ENCODE peak calls at places on chromosomes 4 and X, in four cellular contexts. One of them, this sample, is unnamed.

GRCh38 chrX:132716006-132716405 is 227.2 kb upstream of the MBNL3 start:
- DNase-seq in activated naive CD8-positive, alpha-beta T cell treated with anti-CD3 and anti-CD28 coated beads for 36 hours: no peak
- DNase-seq in NCI-H187 treated with DMSO at 0.1 percent for 48 hours: no peak
- DNase-seq in GM13976: no peak
- DNase-seq in this sample: no peak

GRCh38 chrX:126820700-126821420 is 1.3 kb downstream of the PRR32 start:
- DNase-seq in GM13976: no peak
- DNase-seq in NCI-H187 treated with DMSO at 0.1 percent for 48 hours: no peak
- DNase-seq in activated naive CD8-positive, alpha-beta T cell treated with anti-CD3 and anti-CD28 coated beads for 36 hours: no peak
- DNase-seq in this sample: no peak

GRCh38 chr4:152352645-152353116 is 183.2 kb downstream of the FBXW7 start:
- DNase-seq in NCI-H187 treated with DMSO at 0.1 percent for 48 hours: peak
- DNase-seq in GM13976: peak
- DNase-seq in activated naive CD8-positive, alpha-beta T cell treated with anti-CD3 and anti-CD28 coated beads for 36 hours: peak
- DNase-seq in this sample: peak

GRCh38 chrX:94831364-94831763 is 1157.4 kb downstream of the FAM133A start:
- DNase-seq in NCI-H187 treated with DMSO at 0.1 percent for 48 hours: peak
- DNase-seq in GM13976: no peak
- DNase-seq in activated naive CD8-positive, alpha-beta T cell treated with anti-CD3 and anti-CD28 coated beads for 36 hours: no peak
- DNase-seq in this sample: no peak

GRCh38 chr4:170259631-170260153 is 169.9 kb upstream of the AADAT start:
- DNase-seq in activated naive CD8-positive, alpha-beta T cell treated with anti-CD3 and anti-CD28 coated beads for 36 hours: peak
- DNase-seq in GM13976: peak
- DNase-seq in NCI-H187 treated with DMSO at 0.1 percent for 48 hours: no peak
- DNase-seq in this sample: peak

GRCh38 chrX:110755611-110756010 is 40.0 kb downstream of the CHRDL1 start:
- DNase-seq in activated naive CD8-positive, alpha-beta T cell treated with anti-CD3 and anti-CD28 coated beads for 36 hours: no peak
- DNase-seq in GM13976: no peak
- DNase-seq in NCI-H187 treated with DMSO at 0.1 percent for 48 hours: no peak
- DNase-seq in this sample: no peak

GRCh38 chr4:130747842-130748241 is 1651.9 kb downstream of the C4orf33 start:
- DNase-seq in activated naive CD8-positive, alpha-beta T cell treated with anti-CD3 and anti-CD28 coated beads for 36 hours: no peak
- DNase-seq in GM13976: no peak
- DNase-seq in NCI-H187 treated with DMSO at 0.1 percent for 48 hours: no peak
- DNase-seq in this sample: no peak

GRCh38 chr4:761739-762138 is 56.1 kb downstream of the PCGF3 start:
- DNase-seq in activated naive CD8-positive, alpha-beta T cell treated with anti-CD3 and anti-CD28 coated beads for 36 hours: no peak
- DNase-seq in GM13976: no peak
- DNase-seq in NCI-H187 treated with DMSO at 0.1 percent for 48 hours: no peak
- DNase-seq in this sample: no peak

GRCh38 chr4:143356493-143356892 is 19.8 kb downstream of the GAB1 start:
- DNase-seq in activated naive CD8-positive, alpha-beta T cell treated with anti-CD3 and anti-CD28 coated beads for 36 hours: no peak
- DNase-seq in GM13976: no peak
- DNase-seq in NCI-H187 treated with DMSO at 0.1 percent for 48 hours: no peak
- DNase-seq in this sample: no peak

GRCh38 chr4:15428611-15429010 is 778 bp downstream of the C1QTNF7 start:
- DNase-seq in activated naive CD8-positive, alpha-beta T cell treated with anti-CD3 and anti-CD28 coated beads for 36 hours: no peak
- DNase-seq in GM13976: no peak
- DNase-seq in NCI-H187 treated with DMSO at 0.1 percent for 48 hours: no peak
- DNase-seq in this sample: no peak

GRCh38 chrX:13669246-13669689 is 16.3 kb downstream of the TCEANC start:
- DNase-seq in activated naive CD8-positive, alpha-beta T cell treated with anti-CD3 and anti-CD28 coated beads for 36 hours: peak
- DNase-seq in GM13976: peak
- DNase-seq in NCI-H187 treated with DMSO at 0.1 percent for 48 hours: no peak
- DNase-seq in this sample: peak

GRCh38 chrX:100635989-100636320 is 651 bp downstream of the TSPAN6 start:
- DNase-seq in activated naive CD8-positive, alpha-beta T cell treated with anti-CD3 and anti-CD28 coated beads for 36 hours: no peak
- DNase-seq in NCI-H187 treated with DMSO at 0.1 percent for 48 hours: no peak
- DNase-seq in GM13976: no peak
- DNase-seq in this sample: no peak

GRCh38 chrX:15511563-15511962 is 11.0 kb downstream of the BMX start:
- DNase-seq in activated naive CD8-positive, alpha-beta T cell treated with anti-CD3 and anti-CD28 coated beads for 36 hours: no peak
- DNase-seq in GM13976: no peak
- DNase-seq in NCI-H187 treated with DMSO at 0.1 percent for 48 hours: no peak
- DNase-seq in this sample: no peak

GRCh38 chr4:128225148-128225547 is 62.5 kb downstream of the PGRMC2 start:
- DNase-seq in GM13976: no peak
- DNase-seq in activated naive CD8-positive, alpha-beta T cell treated with anti-CD3 and anti-CD28 coated beads for 36 hours: no peak
- DNase-seq in NCI-H187 treated with DMSO at 0.1 percent for 48 hours: no peak
- DNase-seq in this sample: no peak

GRCh38 chr4:139933541-139933940 is 220.4 kb downstream of the MAML3 start:
- DNase-seq in NCI-H187 treated with DMSO at 0.1 percent for 48 hours: no peak
- DNase-seq in GM13976: no peak
- DNase-seq in activated naive CD8-positive, alpha-beta T cell treated with anti-CD3 and anti-CD28 coated beads for 36 hours: no peak
- DNase-seq in this sample: no peak

GRCh38 chr4:48139688-48140087 is 5.6 kb upstream of the TXK start:
- DNase-seq in activated naive CD8-positive, alpha-beta T cell treated with anti-CD3 and anti-CD28 coated beads for 36 hours: no peak
- DNase-seq in GM13976: no peak
- DNase-seq in NCI-H187 treated with DMSO at 0.1 percent for 48 hours: no peak
- DNase-seq in this sample: no peak

GRCh38 chr4:100254237-100254636 is 64.0 kb upstream of the DDIT4L start:
- DNase-seq in NCI-H187 treated with DMSO at 0.1 percent for 48 hours: no peak
- DNase-seq in GM13976: no peak
- DNase-seq in activated naive CD8-positive, alpha-beta T cell treated with anti-CD3 and anti-CD28 coated beads for 36 hours: no peak
- DNase-seq in this sample: no peak

GRCh38 chr4:143336828-143337599 is at the start of gene GAB1:
- DNase-seq in activated naive CD8-positive, alpha-beta T cell treated with anti-CD3 and anti-CD28 coated beads for 36 hours: peak
- DNase-seq in GM13976: peak
- DNase-seq in NCI-H187 treated with DMSO at 0.1 percent for 48 hours: no peak
- DNase-seq in this sample: no peak

GRCh38 chr4:102439835-102440234 is 61.3 kb upstream of the NFKB1 start:
- DNase-seq in NCI-H187 treated with DMSO at 0.1 percent for 48 hours: no peak
- DNase-seq in GM13976: no peak
- DNase-seq in activated naive CD8-positive, alpha-beta T cell treated with anti-CD3 and anti-CD28 coated beads for 36 hours: no peak
- DNase-seq in this sample: no peak

GRCh38 chr4:6198768-6199343 is 1.5 kb downstream of the JAKMIP1 start:
- DNase-seq in activated naive CD8-positive, alpha-beta T cell treated with anti-CD3 and anti-CD28 coated beads for 36 hours: no peak
- DNase-seq in GM13976: no peak
- DNase-seq in NCI-H187 treated with DMSO at 0.1 percent for 48 hours: no peak
- DNase-seq in this sample: no peak

GRCh38 chrX:152637649-152638442 is at the start of gene GABRQ:
- DNase-seq in activated naive CD8-positive, alpha-beta T cell treated with anti-CD3 and anti-CD28 coated beads for 36 hours: peak
- DNase-seq in GM13976: no peak
- DNase-seq in NCI-H187 treated with DMSO at 0.1 percent for 48 hours: no peak
- DNase-seq in this sample: no peak

GRCh38 chr4:105241456-105241855 is 94.8 kb downstream of the TET2 start:
- DNase-seq in GM13976: no peak
- DNase-seq in activated naive CD8-positive, alpha-beta T cell treated with anti-CD3 and anti-CD28 coated beads for 36 hours: no peak
- DNase-seq in NCI-H187 treated with DMSO at 0.1 percent for 48 hours: no peak
- DNase-seq in this sample: no peak

GRCh38 chr4:127936974-127937373 is 28.0 kb downstream of the MFSD8 start:
- DNase-seq in GM13976: no peak
- DNase-seq in NCI-H187 treated with DMSO at 0.1 percent for 48 hours: no peak
- DNase-seq in activated naive CD8-positive, alpha-beta T cell treated with anti-CD3 and anti-CD28 coated beads for 36 hours: no peak
- DNase-seq in this sample: no peak

GRCh38 chrX:1265061-1265460 is 3.6 kb upstream of the CSF2RA start:
- DNase-seq in GM13976: no peak
- DNase-seq in NCI-H187 treated with DMSO at 0.1 percent for 48 hours: no peak
- DNase-seq in activated naive CD8-positive, alpha-beta T cell treated with anti-CD3 and anti-CD28 coated beads for 36 hours: no peak
- DNase-seq in this sample: no peak

GRCh38 chr4:122246551-122246950 is 94.4 kb downstream of the BLTP1 start:
- DNase-seq in GM13976: no peak
- DNase-seq in activated naive CD8-positive, alpha-beta T cell treated with anti-CD3 and anti-CD28 coated beads for 36 hours: no peak
- DNase-seq in NCI-H187 treated with DMSO at 0.1 percent for 48 hours: no peak
- DNase-seq in this sample: no peak

GRCh38 chr4:107120661-107121060 is 84.5 kb upstream of the DKK2 start:
- DNase-seq in activated naive CD8-positive, alpha-beta T cell treated with anti-CD3 and anti-CD28 coated beads for 36 hours: no peak
- DNase-seq in NCI-H187 treated with DMSO at 0.1 percent for 48 hours: no peak
- DNase-seq in GM13976: no peak
- DNase-seq in this sample: no peak

GRCh38 chrX:135003876-135004623 is 13.3 kb downstream of the SMIM10 start:
- DNase-seq in GM13976: peak
- DNase-seq in activated naive CD8-positive, alpha-beta T cell treated with anti-CD3 and anti-CD28 coated beads for 36 hours: peak
- DNase-seq in NCI-H187 treated with DMSO at 0.1 percent for 48 hours: peak
- DNase-seq in this sample: peak

GRCh38 chrX:66163849-66164401 is at the start of gene HEPH:
- DNase-seq in GM13976: peak
- DNase-seq in NCI-H187 treated with DMSO at 0.1 percent for 48 hours: no peak
- DNase-seq in activated naive CD8-positive, alpha-beta T cell treated with anti-CD3 and anti-CD28 coated beads for 36 hours: no peak
- DNase-seq in this sample: no peak

GRCh38 chr4:22500831-22501714 is 14.8 kb downstream of the ADGRA3 start:
- DNase-seq in NCI-H187 treated with DMSO at 0.1 percent for 48 hours: no peak
- DNase-seq in activated naive CD8-positive, alpha-beta T cell treated with anti-CD3 and anti-CD28 coated beads for 36 hours: peak
- DNase-seq in GM13976: no peak
- DNase-seq in this sample: no peak

GRCh38 chr4:76706581-76706980 is 191.4 kb downstream of the SOWAHB start:
- DNase-seq in activated naive CD8-positive, alpha-beta T cell treated with anti-CD3 and anti-CD28 coated beads for 36 hours: no peak
- DNase-seq in NCI-H187 treated with DMSO at 0.1 percent for 48 hours: no peak
- DNase-seq in GM13976: no peak
- DNase-seq in this sample: no peak

GRCh38 chr4:85672959-85673358 is 198.0 kb downstream of the ARHGAP24 start:
- DNase-seq in NCI-H187 treated with DMSO at 0.1 percent for 48 hours: no peak
- DNase-seq in GM13976: no peak
- DNase-seq in activated naive CD8-positive, alpha-beta T cell treated with anti-CD3 and anti-CD28 coated beads for 36 hours: no peak
- DNase-seq in this sample: no peak

GRCh38 chrX:3811331-3812311 is 98.2 kb upstream of the PRKX start:
- DNase-seq in GM13976: peak
- DNase-seq in NCI-H187 treated with DMSO at 0.1 percent for 48 hours: no peak
- DNase-seq in activated naive CD8-positive, alpha-beta T cell treated with anti-CD3 and anti-CD28 coated beads for 36 hours: peak
- DNase-seq in this sample: no peak

GRCh38 chr4:127623755-127624087 is 9.0 kb upstream of the INTU start:
- DNase-seq in activated naive CD8-positive, alpha-beta T cell treated with anti-CD3 and anti-CD28 coated beads for 36 hours: no peak
- DNase-seq in GM13976: peak
- DNase-seq in NCI-H187 treated with DMSO at 0.1 percent for 48 hours: no peak
- DNase-seq in this sample: no peak

GRCh38 chr4:14716622-14717021 is 285.7 kb upstream of the CPEB2 start:
- DNase-seq in GM13976: no peak
- DNase-seq in activated naive CD8-positive, alpha-beta T cell treated with anti-CD3 and anti-CD28 coated beads for 36 hours: no peak
- DNase-seq in NCI-H187 treated with DMSO at 0.1 percent for 48 hours: no peak
- DNase-seq in this sample: no peak

GRCh38 chrX:35890699-35891098 is 28.8 kb upstream of the CFAP47 start:
- DNase-seq in activated naive CD8-positive, alpha-beta T cell treated with anti-CD3 and anti-CD28 coated beads for 36 hours: no peak
- DNase-seq in NCI-H187 treated with DMSO at 0.1 percent for 48 hours: no peak
- DNase-seq in GM13976: peak
- DNase-seq in this sample: no peak